ENCODE peak calls at places on chromosomes 1 and 21, in seven cellular contexts. Y is AG04450; W is effector memory CD4-positive, alpha-beta T cell; I is A673; E is IMR-90; L is naive thymus-derived CD4-positive, alpha-beta T cell; O is A549. R is an unnamed sample.

GRCh38 chr1:91450260-91450659 is 45.6 kb upstream of the HFM1 start:
- DNase-seq in Y (no peak), O (no peak), I (no peak), W (no peak), L (no peak), E (no peak), R (no peak)

GRCh38 chr1:238581332-238581731 is 690.6 kb upstream of the ZP4 start:
- DNase-seq in E (no peak), Y (no peak), W (no peak), L (no peak), O (no peak), I (no peak), R (no peak)

GRCh38 chr1:204503122-204503912 is 8.7 kb upstream of the PIK3C2B start:
- DNase-seq in I (peak), L (peak), E (peak), Y (peak), W (no peak), O (peak), R (no peak)

GRCh38 chr1:222654849-222655248 is 37.0 kb downstream of the MIA3 start:
- DNase-seq in O (no peak), W (peak), L (peak), E (no peak), Y (no peak), I (peak), R (peak)

GRCh38 chr1:113133038-113133437 is 60.0 kb downstream of the LRIG2 start:
- DNase-seq in W (no peak), I (no peak), O (no peak), L (no peak), E (no peak), Y (no peak), R (no peak)

GRCh38 chr1:60813051-60813450 is 269.3 kb upstream of the NFIA start:
- DNase-seq in W (no peak), I (no peak), E (no peak), Y (no peak), O (no peak), L (no peak), R (no peak)

GRCh38 chr1:224497714-224498573 is 63.3 kb upstream of the WDR26 start:
- DNase-seq in O (no peak), I (peak), Y (no peak), E (peak), L (no peak), W (no peak), R (no peak)

GRCh38 chr1:217857061-217857460 is 225.9 kb downstream of the SPATA17 start:
- DNase-seq in Y (no peak), W (no peak), L (no peak), O (no peak), I (peak), E (no peak), R (no peak)

GRCh38 chr1:155971910-155972809 is 6.2 kb downstream of the ARHGEF2 start:
- DNase-seq in E (no peak), I (no peak), L (no peak), Y (no peak), O (no peak), W (no peak), R (no peak)

GRCh38 chr1:8706995-8707396 is 110.4 kb downstream of the RERE start:
- DNase-seq in E (peak), I (peak), W (no peak), L (no peak), O (no peak), Y (no peak), R (no peak)

GRCh38 chr21:42376338-42376982 is 10.1 kb upstream of the TFF1 start:
- DNase-seq in W (peak), E (no peak), Y (no peak), O (no peak), I (no peak), L (no peak), R (no peak)

GRCh38 chr1:160522136-160522535 is 919 bp downstream of the SLAMF6 start:
- DNase-seq in W (no peak), I (no peak), E (no peak), Y (no peak), O (no peak), L (no peak), R (no peak)

GRCh38 chr1:1020000-1020404 is at the start of gene AGRN:
- DNase-seq in W (no peak), I (no peak), Y (no peak), E (no peak), L (no peak), O (no peak), R (no peak)

GRCh38 chr1:234544094-234544579 is 65.2 kb upstream of the TARBP1 start:
- DNase-seq in E (peak), W (peak), I (peak), Y (peak), O (no peak), L (peak), R (no peak)

GRCh38 chr1:155170101-155170785 is 2.9 kb downstream of the KRTCAP2 start:
- DNase-seq in L (no peak), E (no peak), Y (no peak), I (no peak), O (no peak), W (no peak), R (no peak)

GRCh38 chr1:203797948-203798347 is 2.5 kb downstream of the ZBED6 start:
- DNase-seq in E (no peak), Y (no peak), O (no peak), L (no peak), W (no peak), I (peak), R (no peak)

GRCh38 chr1:184843732-184844495 is 89.3 kb upstream of the EDEM3 start:
- DNase-seq in W (peak), Y (no peak), L (peak), O (no peak), I (no peak), E (no peak), R (no peak)

GRCh38 chr1:67405473-67406245 is 24.5 kb downstream of the SERBP1 start:
- DNase-seq in W (no peak), E (no peak), L (no peak), I (no peak), Y (no peak), O (no peak), R (no peak)

GRCh38 chr1:100164226-100164625 is 13.8 kb downstream of the LRRC39 start:
- DNase-seq in I (peak), L (no peak), W (no peak), Y (no peak), O (no peak), E (peak), R (no peak)

GRCh38 chr1:205920861-205921558 is 22.2 kb downstream of the SLC26A9 start:
- DNase-seq in L (no peak), E (no peak), W (no peak), O (no peak), I (no peak), Y (no peak), R (no peak)

GRCh38 chr1:7106442-7107108 is 321.3 kb downstream of the CAMTA1 start:
- DNase-seq in I (no peak), O (no peak), Y (no peak), W (no peak), L (no peak), E (no peak), R (no peak)

GRCh38 chr1:182301467-182302198 is 90.0 kb downstream of the GLUL start:
- DNase-seq in L (peak), Y (no peak), W (no peak), E (peak), O (no peak), I (peak), R (no peak)

GRCh38 chr1:156394835-156395461 is 25.9 kb downstream of the RHBG start:
- DNase-seq in O (no peak), E (no peak), W (no peak), I (no peak), Y (no peak), L (no peak), R (no peak)

GRCh38 chr1:33501774-33502173 is 29.3 kb downstream of the ZSCAN20 start:
- DNase-seq in O (no peak), E (no peak), Y (no peak), I (no peak), W (no peak), L (no peak), R (no peak)

GRCh38 chr1:40824591-40825429 is 37.4 kb downstream of the CITED4 start:
- DNase-seq in E (peak), W (no peak), O (no peak), I (no peak), Y (peak), L (no peak), R (no peak)

GRCh38 chr1:223683586-223684487 is 18.3 kb upstream of the CAPN8 start:
- DNase-seq in I (peak), E (peak), L (peak), W (peak), Y (no peak), O (no peak), R (no peak)

GRCh38 chr1:99227498-99227897 is 36.8 kb upstream of the PLPPR4 start:
- DNase-seq in Y (no peak), W (no peak), L (no peak), E (no peak), O (no peak), I (no peak), R (no peak)

GRCh38 chr1:10186453-10187319 is 23.7 kb upstream of the KIF1B start:
- DNase-seq in I (no peak), E (no peak), Y (no peak), O (no peak), L (peak), W (no peak), R (no peak)

GRCh38 chr1:26771285-26771642 is 16.5 kb upstream of the PIGV start:
- DNase-seq in E (no peak), L (no peak), Y (no peak), O (no peak), W (no peak), I (no peak), R (no peak)

GRCh38 chr1:94549706-94550105 is 8.1 kb upstream of the F3 start:
- DNase-seq in O (no peak), L (no peak), W (no peak), Y (no peak), I (no peak), E (no peak), R (no peak)

GRCh38 chr1:31306278-31306677 is 9.4 kb downstream of the ZCCHC17 start:
- DNase-seq in E (peak), I (peak), Y (peak), W (no peak), L (no peak), O (no peak), R (no peak)

GRCh38 chr21:39885119-39885848 is 18.0 kb downstream of the PCP4 start:
- DNase-seq in Y (no peak), W (no peak), E (no peak), O (no peak), L (no peak), I (no peak), R (no peak)

GRCh38 chr1:159869173-159869572 is 6.7 kb upstream of the VSIG8 start:
- DNase-seq in Y (no peak), I (no peak), O (no peak), L (no peak), W (no peak), E (peak), R (no peak)

GRCh38 chr1:197896301-197896700 is 6.1 kb upstream of the C1orf53 start:
- DNase-seq in I (no peak), E (no peak), O (no peak), Y (no peak), W (no peak), L (no peak), R (no peak)

GRCh38 chr1:197892684-197893083 is 9.7 kb upstream of the C1orf53 start:
- DNase-seq in L (no peak), E (no peak), W (no peak), I (no peak), O (no peak), Y (no peak), R (no peak)

GRCh38 chr1:197890936-197891335 is 11.5 kb upstream of the C1orf53 start:
- DNase-seq in L (no peak), W (no peak), Y (no peak), O (no peak), I (no peak), E (no peak), R (no peak)
- H3K27ac ChIP-seq in L (no peak), W (no peak), Y (no peak), O (no peak), I (no peak), E (no peak), R (no peak)

DNA sequence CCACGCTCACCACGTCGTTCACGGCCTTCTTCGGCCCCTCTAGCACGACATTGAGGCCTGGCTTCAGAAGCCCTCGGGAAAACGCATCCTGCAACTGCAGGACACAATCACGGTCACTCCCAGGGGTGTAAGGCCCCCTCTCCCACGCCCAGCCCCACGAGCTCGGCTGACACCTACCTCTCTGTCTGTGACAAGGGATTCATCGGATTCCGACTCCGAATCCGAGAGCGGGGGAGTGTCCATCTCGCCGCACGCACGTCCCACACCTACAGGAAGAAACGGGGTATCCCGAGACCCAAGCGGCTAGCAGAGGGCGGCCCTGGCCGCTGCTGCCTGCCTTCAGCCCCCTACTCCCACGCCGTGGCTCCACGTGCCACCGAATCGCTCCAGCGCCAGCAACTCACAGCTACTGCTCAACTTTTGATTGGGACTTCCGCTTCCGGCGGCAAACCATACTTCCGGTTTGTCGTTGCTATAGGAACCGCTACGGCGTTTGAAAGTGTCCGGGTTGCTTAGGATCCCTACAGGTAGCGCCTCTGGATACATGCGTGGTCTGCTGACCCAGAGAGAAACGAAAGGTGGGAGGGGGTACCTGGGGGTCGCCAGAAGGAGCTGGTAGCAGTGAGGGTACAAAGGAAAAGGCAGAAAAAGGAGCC is at the start of the genes CFAP57 and EBNA1BP2:
- DNase-seq in W (peak), O (peak), E (peak), I (peak), L (peak), Y (peak), R (peak)
- H3K27ac ChIP-seq in W (peak), O (peak), E (peak), I (peak), L (peak), Y (no peak), R (peak)

GRCh38 chr21:33703750-33704606 is 61.7 kb downstream of the ITSN1 start:
- DNase-seq in W (no peak), I (no peak), O (no peak), Y (no peak), L (no peak), E (peak), R (no peak)

GRCh38 chr21:33712022-33712803 is 69.9 kb downstream of the ITSN1 start:
- DNase-seq in L (no peak), Y (no peak), I (no peak), O (no peak), E (no peak), W (no peak), R (no peak)

GRCh38 chr21:33707846-33708245 is 65.5 kb downstream of the ITSN1 start:
- DNase-seq in W (no peak), L (no peak), O (no peak), Y (no peak), I (no peak), E (no peak), R (no peak)

GRCh38 chr21:33708874-33709273 is 66.6 kb downstream of the ITSN1 start:
- DNase-seq in W (no peak), I (no peak), O (no peak), L (no peak), E (no peak), Y (no peak), R (no peak)
- H3K27ac ChIP-seq in W (no peak), I (no peak), O (no peak), L (no peak), E (no peak), Y (no peak), R (no peak)

DNA sequence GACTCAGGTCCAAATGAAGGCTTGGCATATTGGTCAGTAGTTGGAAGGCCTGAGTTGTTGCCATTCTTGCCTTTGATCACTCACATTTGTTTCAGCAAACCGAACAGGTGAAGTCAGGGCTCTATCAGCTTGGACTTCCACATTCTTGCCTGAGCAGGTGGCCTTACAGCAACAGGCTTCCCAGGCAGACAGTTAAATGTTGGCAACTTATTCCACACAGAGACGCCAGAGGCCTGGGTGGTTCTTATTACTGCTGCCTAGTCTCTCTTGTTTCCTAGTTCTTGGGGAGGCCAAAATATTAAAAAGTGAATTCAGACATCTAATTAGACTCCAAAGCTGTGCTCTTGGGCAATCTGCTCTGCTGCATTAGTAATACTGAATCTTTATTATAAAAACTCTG is 36.5 kb downstream of the XCL2 start:
- DNase-seq in L (no peak), O (no peak), W (no peak), Y (no peak), I (no peak), E (no peak), R (no peak)
- H3K27ac ChIP-seq in L (no peak), O (no peak), W (no peak), Y (no peak), I (no peak), E (no peak), R (no peak)